ENCODE peak calls at places on chromosomes 1 and 21, in four cellular contexts. D is lung, R is pancreas, V is brain microvascular endothelial cell. A is an unnamed sample.

GRCh38 chr1:206000641-206001339 is 2.4 kb downstream of the RAB7B start:
- DNase-seq in D (no peak), V (peak), R (peak), A (no peak)

GRCh38 chr1:17696417-17697301 is 58.5 kb upstream of the ACTL8 start:
- DNase-seq in R (no peak), V (peak), D (no peak), A (peak)

GRCh38 chr1:235651170-235651806 is 1.7 kb upstream of the GNG4 start:
- DNase-seq in D (no peak), R (no peak), V (no peak), A (no peak)

GRCh38 chr1:217190359-217190758 is 440.5 kb downstream of the GPATCH2 start:
- DNase-seq in V (no peak), D (no peak), R (no peak), A (no peak)

GRCh38 chr1:175863291-175864050 is 120.1 kb upstream of the TNR start:
- DNase-seq in R (no peak), V (no peak), D (no peak), A (no peak)

GRCh38 chr1:116489231-116489697 is 81.6 kb downstream of the CD58 start:
- DNase-seq in V (no peak), R (no peak), D (no peak), A (no peak)

GRCh38 chr1:36067871-36068270 is 16.0 kb upstream of the TEKT2 start:
- DNase-seq in R (no peak), D (no peak), V (no peak), A (no peak)

GRCh38 chr1:174262747-174263241 is 103.5 kb downstream of the RABGAP1L start:
- DNase-seq in D (no peak), V (peak), R (no peak), A (peak)

GRCh38 chr1:154198756-154199562 is 7.1 kb upstream of the TPM3 start:
- DNase-seq in V (peak), D (peak), R (no peak), A (no peak)

GRCh38 chr1:86991549-86992186 is 77.2 kb downstream of the HS2ST1 start:
- DNase-seq in D (no peak), V (no peak), R (no peak), A (no peak)

GRCh38 chr1:8267307-8267706 is 50.6 kb upstream of the SLC45A1 start:
- DNase-seq in V (no peak), D (no peak), R (no peak), A (no peak)

GRCh38 chr21:38798481-38798882 is 7.2 kb upstream of the ETS2 start:
- DNase-seq in D (no peak), R (no peak), V (peak), A (no peak)

GRCh38 chr21:46210378-46211136 is 18.0 kb downstream of the LSS start:
- DNase-seq in D (no peak), R (no peak), V (no peak), A (no peak)

GRCh38 chr1:70436617-70437236 is 25.7 kb downstream of the CTH start:
- DNase-seq in R (no peak), D (no peak), V (no peak), A (peak)

GRCh38 chr1:203129501-203130231 is 2.1 kb downstream of the ADORA1 start:
- DNase-seq in D (no peak), V (no peak), R (peak), A (no peak)

GRCh38 chr1:101309334-101310221 is 72.8 kb downstream of the S1PR1 start:
- DNase-seq in D (peak), R (peak), V (peak), A (peak)

GRCh38 chr1:109980324-109981127 is 4.0 kb upstream of the AHCYL1 start:
- DNase-seq in R (peak), D (no peak), V (no peak), A (no peak)

GRCh38 chr21:42120056-42120903 is 49.2 kb downstream of the UMODL1 start:
- DNase-seq in D (no peak), R (no peak), V (no peak), A (no peak)

GRCh38 chr1:174157157-174157806 is 2.0 kb upstream of the RABGAP1L start:
- DNase-seq in R (no peak), D (no peak), V (no peak), A (no peak)

GRCh38 chr21:39132248-39132647 is 51.0 kb downstream of the PSMG1 start:
- DNase-seq in R (no peak), V (no peak), D (no peak), A (no peak)

GRCh38 chr1:114369930-114370329 is 141.1 kb downstream of the TRIM33 start:
- DNase-seq in R (no peak), D (no peak), V (no peak), A (no peak)

GRCh38 chr1:39213511-39214002 is 9.1 kb downstream of the MACF1 start:
- DNase-seq in R (no peak), D (no peak), V (peak), A (no peak)

GRCh38 chr21:46149205-46149901 is 6.0 kb downstream of the FTCD start:
- DNase-seq in R (no peak), V (no peak), D (no peak), A (no peak)

GRCh38 chr1:170910273-170910672 is 25.1 kb upstream of the MROH9 start:
- DNase-seq in D (no peak), R (no peak), V (peak), A (peak)

GRCh38 chr1:227728059-227728891 is 6.8 kb downstream of the JMJD4 start:
- DNase-seq in D (peak), R (peak), V (peak), A (no peak)

GRCh38 chr1:241842565-241842964 is 5.4 kb upstream of the EXO1 start:
- DNase-seq in V (peak), R (no peak), D (no peak), A (no peak)

GRCh38 chr1:31510304-31510703 is 66.0 kb upstream of the TINAGL1 start:
- DNase-seq in V (no peak), R (no peak), D (no peak), A (no peak)

GRCh38 chr1:227943354-227943753 is 4.4 kb downstream of the WNT9A start:
- DNase-seq in R (no peak), D (no peak), V (no peak), A (no peak)

GRCh38 chr1:88451856-88452255 is 232.2 kb upstream of the PKN2 start:
- DNase-seq in V (no peak), D (no peak), R (no peak), A (no peak)

GRCh38 chr1:235513495-235514366 is 9.5 kb upstream of the B3GALNT2 start:
- DNase-seq in R (no peak), V (peak), D (no peak), A (peak)

GRCh38 chr1:40977721-40978120 is 1.8 kb upstream of the CTPS1 start:
- DNase-seq in R (no peak), D (no peak), V (no peak), A (no peak)

GRCh38 chr1:206706298-206706791 is 21.6 kb downstream of the MAPKAPK2 start:
- DNase-seq in D (no peak), V (peak), R (no peak), A (peak)

GRCh38 chr21:34606051-34606450 is 8.9 kb downstream of the RCAN1 start:
- DNase-seq in V (no peak), R (no peak), D (no peak), A (no peak)

GRCh38 chr1:92797297-92797696 is 12.4 kb upstream of the EVI5 start:
- DNase-seq in D (no peak), R (no peak), V (no peak), A (no peak)

GRCh38 chr1:155978973-155979429 is 654 bp upstream of the ARHGEF2 start:
- DNase-seq in V (no peak), R (no peak), D (no peak), A (no peak)

GRCh38 chr21:45303111-45303615 is 15.5 kb upstream of the POFUT2 start:
- DNase-seq in D (no peak), R (no peak), V (no peak), A (no peak)

GRCh38 chr1:46205794-46206193 is 2.7 kb downstream of the LURAP1 start:
- DNase-seq in R (no peak), D (no peak), V (no peak), A (no peak)

GRCh38 chr1:46205141-46205540 is 2.0 kb downstream of the LURAP1 start:
- DNase-seq in R (no peak), D (no peak), V (no peak), A (no peak)

GRCh38 chr1:46204406-46204742 is 1.2 kb downstream of the LURAP1 start:
- DNase-seq in D (no peak), V (no peak), R (no peak), A (no peak)

GRCh38 chr1:46202975-46203737 is at the start of gene LURAP1:
- DNase-seq in D (no peak), R (no peak), V (peak), A (peak)

GRCh38 chr1:46203738-46204405 is 738 bp downstream of the LURAP1 start:
- DNase-seq in D (no peak), V (no peak), R (no peak), A (no peak)
- H3K4me3 ChIP-seq in D (peak), V (peak), R (no peak), A (peak)

DNA sequence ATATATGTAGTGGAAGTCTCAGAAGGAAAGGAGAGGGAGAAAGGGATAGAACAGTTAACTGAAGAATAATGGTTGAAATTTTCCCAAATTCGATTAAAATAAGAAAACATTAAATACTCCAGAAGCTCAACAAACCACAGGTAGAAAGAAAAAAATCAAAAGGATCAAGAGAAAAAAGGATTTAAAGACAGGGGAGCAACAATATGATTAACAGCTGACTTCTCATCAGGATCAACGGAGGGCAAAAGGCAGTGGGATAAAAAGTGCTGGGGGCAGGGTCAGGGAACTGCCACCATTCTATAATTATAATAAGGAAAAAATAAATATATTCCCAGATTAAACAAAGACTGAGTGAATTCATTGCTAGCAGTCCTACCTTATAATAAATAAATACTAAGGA is 55.3 kb downstream of the CDKN2C start:
- DNase-seq in D (no peak), V (no peak), R (no peak), A (no peak)
- H3K4me3 ChIP-seq in D (no peak), V (no peak), R (no peak), A (no peak)

GRCh38 chr1:160560045-160560724 is 19.1 kb downstream of the CD84 start:
- DNase-seq in V (no peak), R (no peak), D (no peak), A (no peak)

GRCh38 chr1:160553778-160554177 is 25.5 kb downstream of the CD84 start:
- DNase-seq in V (no peak), R (no peak), D (no peak), A (no peak)

DNA sequence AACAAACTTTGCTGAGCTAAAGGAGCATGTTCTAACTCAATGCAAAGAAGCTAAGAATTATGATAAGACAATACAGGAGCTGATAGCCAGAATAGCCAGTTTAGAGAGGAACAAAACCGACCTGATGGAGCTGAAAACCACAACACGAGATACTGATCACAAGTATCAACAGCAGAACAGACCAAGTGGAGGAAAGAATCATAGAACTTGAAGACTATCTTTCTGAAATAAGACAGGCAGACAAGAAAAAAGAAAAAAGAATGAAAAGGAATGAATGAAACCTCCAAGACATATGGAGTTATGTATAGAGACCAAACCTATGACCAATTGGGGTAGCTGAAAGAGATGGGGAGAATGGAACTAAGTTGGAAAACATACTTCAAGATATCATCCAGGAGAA is 20.6 kb downstream of the CD84 start:
- DNase-seq in R (no peak), V (no peak), D (no peak), A (no peak)
- H3K4me3 ChIP-seq in R (no peak), V (no peak), D (no peak), A (no peak)

GRCh38 chr1:1540015-1540816 is at the start of gene TMEM240:
- DNase-seq in R (peak), D (peak), V (peak), A (peak)
- H3K4me3 ChIP-seq in R (no peak), D (peak), V (peak), A (peak)

GRCh38 chr1:166948856-166949350 is 26.4 kb downstream of the ILDR2 start:
- DNase-seq in R (no peak), D (no peak), V (no peak), A (no peak)

GRCh38 chr1:166950156-166950555 is 25.2 kb downstream of the ILDR2 start:
- DNase-seq in D (no peak), V (no peak), R (no peak), A (no peak)

GRCh38 chr1:166951050-166951449 is 24.3 kb downstream of the ILDR2 start:
- DNase-seq in V (no peak), R (no peak), D (no peak), A (no peak)

GRCh38 chr1:166944186-166944967 is 31.0 kb downstream of the ILDR2 start:
- DNase-seq in D (no peak), V (peak), R (no peak), A (no peak)

GRCh38 chr1:166947398-166948043 is 27.8 kb downstream of the ILDR2 start:
- DNase-seq in D (no peak), R (peak), V (peak), A (no peak)
- H3K4me3 ChIP-seq in D (no peak), R (no peak), V (peak), A (peak)

DNA sequence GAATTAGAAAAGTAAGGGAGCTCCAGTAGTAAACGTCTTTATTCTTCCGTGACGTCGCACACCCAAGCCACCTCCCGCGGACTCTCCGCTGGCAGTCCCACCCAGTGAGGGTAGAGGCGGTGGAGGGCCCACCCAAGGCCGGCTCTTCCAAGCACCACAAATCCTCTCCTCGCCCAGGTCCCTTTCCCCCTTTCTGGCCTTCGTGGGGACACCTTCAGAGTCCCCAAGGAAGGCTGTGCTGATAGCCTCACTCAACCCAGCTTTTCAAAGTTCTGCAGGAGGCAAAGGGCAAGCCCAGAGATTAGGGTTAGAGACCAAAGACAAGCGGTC is 349 bp upstream of the GPN2 start:
- DNase-seq in D (no peak), V (no peak), R (no peak), A (no peak)
- H3K4me3 ChIP-seq in D (peak), V (peak), R (peak), A (peak)

A was measured in AG09309.